ENCODE peak calls at places on chromosomes 12 and 14, in six cellular contexts. N is GM23248; Y is activated gamma-delta T cell treated with Interleukin-2 at 50 U/mL for 16 hours; P is AG09319; I is stimulated activated CD8-positive, alpha-beta memory T cell treated with anti-CD3 and anti-CD28 coated beads, Interleukin-7, amount 100 ng/mL, for 1 hour; V is BJ. M is an unnamed sample.

GRCh38 chr12:24042651-24043050 is 93.2 kb upstream of the SOX5 start:
- DNase-seq in V (no peak), P (no peak), Y (no peak), N (no peak), I (no peak), M (no peak)

GRCh38 chr12:128982134-128982533 is 128.9 kb downstream of the GLT1D1 start:
- DNase-seq in I (no peak), Y (no peak), P (no peak), N (no peak), V (no peak), M (no peak)

GRCh38 chr12:101698782-101699347 is 1.4 kb downstream of the CHPT1 start:
- DNase-seq in Y (no peak), P (no peak), N (peak), V (no peak), I (no peak), M (no peak)

GRCh38 chr12:114729731-114730130 is 45.8 kb upstream of the TBX3 start:
- DNase-seq in V (peak), P (peak), Y (no peak), N (peak), I (no peak), M (no peak)

GRCh38 chr12:47184229-47184628 is 104.5 kb upstream of the AMIGO2 start:
- DNase-seq in Y (no peak), I (no peak), P (no peak), N (no peak), V (no peak), M (no peak)

GRCh38 chr12:100439797-100440196 is 33.9 kb upstream of the NR1H4 start:
- DNase-seq in P (no peak), N (no peak), Y (no peak), I (no peak), V (no peak), M (no peak)

GRCh38 chr12:7667025-7667575 is 1.4 kb upstream of the APOBEC1 start:
- DNase-seq in P (no peak), I (no peak), N (peak), V (no peak), Y (no peak), M (no peak)

GRCh38 chr12:57008113-57008687 is 1.9 kb upstream of the ZBTB39 start:
- DNase-seq in N (peak), P (peak), I (no peak), V (peak), Y (no peak), M (peak)

GRCh38 chr12:49187184-49187583 is 1.7 kb downstream of the TUBA1A start:
- DNase-seq in P (peak), I (no peak), Y (no peak), V (no peak), N (peak), M (peak)

GRCh38 chr14:77616133-77616453 is 344 bp downstream of the SPTLC2 start:
- DNase-seq in V (no peak), Y (no peak), N (peak), P (no peak), I (no peak), M (no peak)

GRCh38 chr14:51846631-51847488 is 13.6 kb upstream of the GNG2 start:
- DNase-seq in N (no peak), I (peak), Y (peak), V (no peak), P (no peak), M (no peak)

GRCh38 chr14:104092931-104093365 is 7.4 kb downstream of the ASPG start:
- DNase-seq in V (no peak), N (no peak), Y (no peak), P (no peak), I (no peak), M (no peak)